ENCODE peak calls at places on chromosomes 12 and 14, in four cellular contexts. W is HCEC 1CT, I is left cardiac atrium, U is DMS153. J is an unnamed sample.

GRCh38 chr14:99687284-99688209 is 3.4 kb downstream of the CYP46A1 start:
- DNase-seq in I (no peak), U (no peak), W (no peak), J (peak)

GRCh38 chr12:6380141-6381121 is 3.5 kb upstream of the LTBR start:
- DNase-seq in I (no peak), W (no peak), U (no peak), J (no peak)

GRCh38 chr12:49763006-49763591 is 21.7 kb downstream of the TMBIM6 start:
- DNase-seq in I (peak), W (peak), U (no peak), J (peak)

GRCh38 chr12:93164103-93164880 is 213.4 kb upstream of the NUDT4 start:
- DNase-seq in W (peak), I (no peak), U (peak), J (no peak)

GRCh38 chr14:96158735-96159134 is 45.9 kb upstream of the BDKRB2 start:
- DNase-seq in I (no peak), W (no peak), U (no peak), J (peak)

GRCh38 chr12:49893753-49894752 is 9.6 kb downstream of the FAIM2 start:
- DNase-seq in U (peak), I (peak), W (no peak), J (peak)

GRCh38 chr14:102316048-102316745 is 3.3 kb upstream of the ZNF839 start:
- DNase-seq in I (no peak), U (no peak), W (peak), J (no peak)

GRCh38 chr14:52350445-52350844 is 36.3 kb downstream of the PTGER2 start:
- DNase-seq in U (no peak), I (no peak), W (no peak), J (no peak)

GRCh38 chr12:80593766-80594165 is 113.7 kb upstream of the MYF6 start:
- DNase-seq in I (no peak), U (no peak), W (peak), J (no peak)

GRCh38 chr12:48775299-48775698 is 13.6 kb downstream of the ADCY6 start:
- DNase-seq in U (no peak), I (no peak), W (no peak), J (no peak)

GRCh38 chr14:96852823-96853422 is 55.7 kb downstream of the VRK1 start:
- DNase-seq in U (no peak), I (no peak), W (peak), J (no peak)

GRCh38 chr12:63238892-63239291 is 87.9 kb upstream of the AVPR1A start:
- DNase-seq in I (no peak), W (no peak), U (no peak), J (no peak)

GRCh38 chr12:56574210-56574609 is 52.6 kb downstream of the RBMS2 start:
- DNase-seq in U (no peak), W (peak), I (no peak), J (no peak)

GRCh38 chr14:22630486-22630885 is 13.7 kb downstream of the OR6J1 start:
- DNase-seq in W (peak), U (no peak), I (no peak), J (no peak)

GRCh38 chr12:47388712-47389111 is 309.0 kb upstream of the AMIGO2 start:
- DNase-seq in W (no peak), U (no peak), I (no peak), J (no peak)

GRCh38 chr14:95495538-95496025 is 20.9 kb downstream of the SYNE3 start:
- DNase-seq in I (no peak), W (no peak), U (no peak), J (no peak)

GRCh38 chr12:48925218-48925871 is at the start of gene FKBP11:
- DNase-seq in U (no peak), W (peak), I (peak), J (peak)

GRCh38 chr14:78412475-78412874 is 242.3 kb downstream of the NRXN3 start:
- DNase-seq in W (no peak), I (no peak), U (no peak), J (no peak)

GRCh38 chr12:104741072-104741471 is 217.0 kb downstream of the SLC41A2 start:
- DNase-seq in U (no peak), I (no peak), W (no peak), J (no peak)

GRCh38 chr12:41724216-41724615 is 420.5 kb downstream of the GXYLT1 start:
- DNase-seq in W (no peak), U (no peak), I (no peak), J (no peak)

GRCh38 chr12:263574-263973 is 938 bp upstream of the SLC6A13 start:
- DNase-seq in U (no peak), I (no peak), W (peak), J (no peak)

GRCh38 chr14:105495990-105496830 is 5.2 kb downstream of the TEDC1 start:
- DNase-seq in U (no peak), I (peak), W (no peak), J (no peak)